ENCODE peak calls at places on chromosomes 1 and 21, in six cellular contexts. L is IMR-90, Z is breast epithelium, T is ovary, N is prostate gland, I is esophagus squamous epithelium. E is an unnamed sample.

GRCh38 chr1:22749919-22750670 is 39.5 kb downstream of the EPHB2 start:
- DNase-seq in L (peak; percentile 98), Z (no peak), T (no peak), N (peak; percentile 66), I (no peak), E (no peak)

GRCh38 chr1:191160837-191161236 is 683.2 kb upstream of the BRINP3 start:
- DNase-seq in L (no peak), Z (no peak), T (no peak), N (no peak), I (no peak), E (no peak)

GRCh38 chr1:54280652-54281051 is 80.7 kb downstream of the MRPL37 start:
- DNase-seq in L (peak; percentile 51), Z (peak; percentile 81), T (no peak), N (no peak), I (no peak), E (no peak)

GRCh38 chr1:220371324-220371723 is 99.1 kb upstream of the RAB3GAP2 start:
- DNase-seq in L (no peak), Z (no peak), T (no peak), N (no peak), I (no peak), E (no peak)

GRCh38 chr1:72915581-72915980 is 633.2 kb upstream of the NEGR1 start:
- DNase-seq in L (no peak), Z (no peak), T (no peak), N (no peak), I (no peak), E (no peak)

GRCh38 chr1:51642739-51643142 is 25.8 kb downstream of the OSBPL9 start:
- DNase-seq in L (peak; percentile 96), Z (no peak), T (peak; percentile 47), N (peak; percentile 15), I (no peak), E (no peak)

GRCh38 chr21:29499734-29500343 is 201.1 kb downstream of the BACH1 start:
- DNase-seq in L (no peak), Z (no peak), T (no peak), N (no peak), I (no peak), E (no peak)

GRCh38 chr1:81424056-81424455 is 376.7 kb upstream of the ADGRL2 start:
- DNase-seq in L (peak; percentile 8), Z (no peak), T (no peak), N (no peak), I (no peak), E (no peak)

GRCh38 chr1:92030701-92031107 is 919 bp downstream of the EPHX4 start:
- DNase-seq in L (peak; percentile 72), Z (no peak), T (no peak), N (no peak), I (no peak), E (no peak)

GRCh38 chr1:31782066-31782762 is 18.1 kb upstream of the ADGRB2 start:
- DNase-seq in L (no peak), Z (no peak), T (no peak), N (no peak), I (no peak), E (no peak)

GRCh38 chr21:16241500-16241963 is 511.8 kb downstream of the USP25 start:
- DNase-seq in L (no peak), Z (no peak), T (no peak), N (no peak), I (no peak), E (no peak)

GRCh38 chr1:172351761-172352161 is 68.7 kb upstream of the C1orf105 start:
- DNase-seq in L (peak; percentile 74), Z (no peak), T (no peak), N (no peak), I (no peak), E (no peak)

GRCh38 chr1:181488884-181489283 is 5.6 kb downstream of the CACNA1E start:
- DNase-seq in L (no peak), Z (no peak), T (no peak), N (no peak), I (no peak), E (no peak)

GRCh38 chr1:48644190-48644930 is 132.3 kb downstream of the BEND5 start:
- DNase-seq in L (no peak), Z (no peak), T (no peak), N (no peak), I (no peak), E (no peak)

GRCh38 chr1:85359874-85360708 is 83.7 kb upstream of the BCL10 start:
- DNase-seq in L (peak; percentile 54), Z (no peak), T (no peak), N (no peak), I (no peak), E (no peak)

GRCh38 chr1:229380514-229381160 is 37.8 kb upstream of the CCSAP start:
- DNase-seq in L (no peak), Z (no peak), T (no peak), N (no peak), I (no peak), E (no peak)

GRCh38 chr1:180863158-180863775 is 49.4 kb upstream of the KIAA1614 start:
- DNase-seq in L (peak; percentile 68), Z (no peak), T (no peak), N (peak; percentile 27), I (no peak), E (peak; percentile 43)

GRCh38 chr1:57910782-57911181 is 486.9 kb upstream of the DAB1 start:
- DNase-seq in L (no peak), Z (no peak), T (no peak), N (no peak), I (no peak), E (no peak)

GRCh38 chr1:228393268-228393699 is 13.4 kb downstream of the TRIM11 start:
- DNase-seq in L (peak; percentile 73), Z (no peak), T (no peak), N (no peak), I (no peak), E (no peak)

GRCh38 chr1:156244126-156244525 is 2.1 kb downstream of the BGLAP start:
- DNase-seq in L (no peak), Z (no peak), T (no peak), N (no peak), I (no peak), E (no peak)

GRCh38 chr1:212825798-212826452 is 21.5 kb downstream of the SPATA45 start:
- DNase-seq in L (no peak), Z (no peak), T (no peak), N (no peak), I (no peak), E (no peak)

GRCh38 chr1:77036560-77036959 is 169.3 kb downstream of the ST6GALNAC5 start:
- DNase-seq in L (peak; percentile 56), Z (no peak), T (no peak), N (no peak), I (no peak), E (no peak)

GRCh38 chr1:85550784-85551516 is 29.6 kb upstream of the CCN1 start:
- DNase-seq in L (peak; percentile 86), Z (no peak), T (no peak), N (peak; percentile 51), I (no peak), E (no peak)

GRCh38 chr1:43422995-43423671 is 30.6 kb downstream of the HYI start:
- DNase-seq in L (no peak), Z (no peak), T (no peak), N (no peak), I (no peak), E (no peak)

GRCh38 chr1:44158871-44159270 is 17.4 kb upstream of the KLF18 start:
- DNase-seq in L (no peak), Z (no peak), T (no peak), N (no peak), I (no peak), E (no peak)

GRCh38 chr1:154330669-154331068 is 5.3 kb downstream of the ATP8B2 start:
- DNase-seq in L (no peak), Z (no peak), T (no peak), N (no peak), I (no peak), E (no peak)
- TF ChIP-seq CTCF in L (no peak), Z (no peak), T (no peak), N (no peak), I (no peak), E (no peak)

GRCh38 chr1:25018110-25018470 is 88.0 kb upstream of the RUNX3 start:
- DNase-seq in L (no peak), Z (no peak), T (no peak), N (no peak), I (no peak), E (no peak)

GRCh38 chr1:25018878-25019277 is 88.8 kb upstream of the RUNX3 start:
- DNase-seq in L (no peak), Z (no peak), T (no peak), N (no peak), I (no peak), E (no peak)

GRCh38 chr1:25020173-25020840 is 90.2 kb upstream of the RUNX3 start:
- DNase-seq in L (no peak), Z (no peak), T (no peak), N (no peak), I (no peak), E (no peak)

GRCh38 chr1:25020851-25021585 is 90.9 kb upstream of the RUNX3 start:
- DNase-seq in L (no peak), Z (no peak), T (no peak), N (no peak), I (no peak), E (no peak)

DNA sequence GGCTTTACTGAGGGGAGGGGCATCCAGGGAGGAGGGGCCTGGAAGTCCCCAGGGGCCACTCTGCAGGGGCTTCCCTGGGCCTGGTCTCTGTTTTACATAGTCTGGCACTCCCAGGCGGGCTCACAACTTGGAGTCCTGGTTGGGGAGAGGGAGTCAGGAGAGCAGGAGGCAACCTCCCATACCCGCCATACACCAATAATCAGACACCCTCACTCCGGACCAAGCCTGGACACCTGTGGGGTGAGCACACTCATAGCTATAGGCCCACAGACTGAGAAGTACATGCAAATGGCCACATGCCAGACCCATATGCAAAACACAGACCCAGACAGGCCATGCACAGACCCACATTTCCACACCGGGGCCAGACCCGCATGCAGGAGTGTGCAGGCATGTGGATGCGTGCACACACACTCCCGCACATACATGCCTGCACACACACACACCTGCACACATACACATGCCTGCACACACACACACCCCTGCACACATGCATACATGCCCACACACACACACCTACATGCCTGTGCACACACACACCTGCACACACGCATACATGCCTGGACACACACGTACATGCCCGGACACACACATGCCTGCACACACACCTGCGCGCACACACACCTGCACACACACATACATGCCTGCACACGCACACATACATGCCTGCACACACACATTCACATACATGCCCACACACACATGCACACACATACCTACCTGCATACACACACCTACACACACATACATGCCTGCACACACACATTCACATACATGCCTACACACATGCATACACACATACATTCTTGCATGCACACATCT is 89.5 kb upstream of the RUNX3 start:
- DNase-seq in L (no peak), Z (no peak), T (no peak), N (no peak), I (no peak), E (no peak)
- TF ChIP-seq POLR2A in L (no peak), Z (no peak), T (no peak), N (no peak), I (no peak), E (no peak)

GRCh38 chr1:11262171-11263049 is at the start of gene MTOR:
- DNase-seq in L (peak; percentile 100), Z (peak; percentile 99), T (peak; percentile 96), N (peak; percentile 100), I (peak; percentile 96), E (peak; percentile 99)
- TF ChIP-seq CTCF in L (peak; percentile 14), Z (no peak), T (peak; percentile 6), N (peak; percentile 30), I (peak; percentile 9), E (no peak)

DNA sequence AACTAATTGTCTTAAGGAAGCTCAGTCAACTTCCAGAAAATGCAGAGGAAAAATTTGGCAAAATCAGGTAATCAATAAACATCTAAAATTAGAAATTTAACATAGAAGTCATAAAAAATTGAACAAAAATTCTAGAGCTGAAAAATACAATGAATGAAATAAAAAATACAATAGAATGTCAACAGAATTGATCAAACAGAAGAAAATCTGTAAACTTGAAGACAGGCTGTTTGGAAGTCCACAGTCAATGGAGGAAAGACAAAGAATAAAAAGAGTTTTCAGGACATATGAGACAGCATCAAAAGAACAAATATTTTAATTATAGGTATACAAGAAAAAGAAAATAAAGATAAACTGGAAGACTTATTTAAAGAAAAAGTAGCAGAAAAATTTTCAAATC is 469.0 kb downstream of the RWDD3 start:
- DNase-seq in L (no peak), Z (no peak), T (no peak), N (no peak), I (no peak), E (no peak)
- TF ChIP-seq POLR2A in L (no peak), Z (no peak), T (no peak), N (no peak), I (no peak), E (no peak)